ENCODE peak calls at places on chromosome 22, in five cellular contexts. B is DMS79, R is neural crest cell, A is nucleus accumbens, D is NCI-H1092. U is an unnamed sample.

GRCh38 chr22:26642465-26643367 is 14.7 kb upstream of the MIAT start:
- DNase-seq in B (no peak), R (no peak), A (no peak), D (no peak), U (peak; percentile 22)

GRCh38 chr22:48306284-48306683 is 1521.4 kb downstream of the BRD1 start:
- DNase-seq in B (no peak), R (no peak), A (no peak), D (no peak), U (no peak)

GRCh38 chr22:41576877-41577276 is 12.8 kb downstream of the PMM1 start:
- DNase-seq in B (no peak), R (peak; percentile 48), A (no peak), D (no peak), U (peak; percentile 74)

GRCh38 chr22:37184380-37184755 is 3.7 kb downstream of the C1QTNF6 start:
- DNase-seq in B (no peak), R (no peak), A (no peak), D (no peak), U (no peak)

GRCh38 chr22:18033204-18033998 is 9.0 kb upstream of the MICAL3 start:
- DNase-seq in B (no peak), R (no peak), A (no peak), D (no peak), U (no peak)

GRCh38 chr22:36280379-36280778 is 27.4 kb downstream of the APOL1 start:
- DNase-seq in B (no peak), R (no peak), A (no peak), D (no peak), U (no peak)

GRCh38 chr22:46734830-46735453 is 3.1 kb downstream of the CERK start:
- DNase-seq in B (peak; percentile 49), R (no peak), A (no peak), D (no peak), U (no peak)

GRCh38 chr22:19321757-19322156 is 30.2 kb upstream of the CLTCL1 start:
- DNase-seq in B (no peak), R (no peak), A (no peak), D (no peak), U (no peak)

GRCh38 chr22:20526628-20527355 is 19.4 kb downstream of the MED15 start:
- DNase-seq in B (no peak), R (no peak), A (no peak), D (no peak), U (no peak)

GRCh38 chr22:37345863-37346514 is 63.7 kb downstream of the CYTH4 start:
- DNase-seq in B (peak; percentile 59), R (no peak), A (no peak), D (no peak), U (no peak)

GRCh38 chr22:20218320-20218872 is 49.7 kb downstream of the RTN4R start:
- DNase-seq in B (no peak), R (no peak), A (no peak), D (no peak), U (no peak)

GRCh38 chr22:20000246-20001081 is 16.2 kb downstream of the ARVCF start:
- DNase-seq in B (no peak), R (peak; percentile 35), A (peak; percentile 31), D (no peak), U (no peak)

GRCh38 chr22:47878460-47878859 is 1116.0 kb downstream of the TBC1D22A start:
- DNase-seq in B (no peak), R (no peak), A (no peak), D (no peak), U (no peak)

GRCh38 chr22:29855611-29856181 is 17.6 kb upstream of the ASCC2 start:
- DNase-seq in B (no peak), R (no peak), A (no peak), D (no peak), U (no peak)

GRCh38 chr22:31578171-31578570 is 81.8 kb downstream of the SFI1 start:
- DNase-seq in B (no peak), R (no peak), A (no peak), D (no peak), U (no peak)

GRCh38 chr22:22810018-22810427 is 77.6 kb upstream of the IGLL5 start:
- DNase-seq in B (no peak), R (peak; percentile 59), A (no peak), D (no peak), U (no peak)

GRCh38 chr22:42321908-42322561 is 51.6 kb upstream of the TCF20 start:
- DNase-seq in B (peak; percentile 82), R (no peak), A (no peak), D (peak; percentile 91), U (no peak)

GRCh38 chr22:37752189-37753061 is 55.3 kb upstream of the GCAT start:
- DNase-seq in B (no peak), R (peak; percentile 30), A (peak; percentile 29), D (peak; percentile 53), U (no peak)

GRCh38 chr22:29377979-29378378 is 10.4 kb downstream of the AP1B1 start:
- DNase-seq in B (no peak), R (no peak), A (no peak), D (no peak), U (no peak)

GRCh38 chr22:19869497-19870152 is 15.0 kb upstream of the GNB1L start:
- DNase-seq in B (no peak), R (no peak), A (no peak), D (no peak), U (no peak)

GRCh38 chr22:50008151-50009040 is 4.2 kb downstream of the IL17REL start:
- DNase-seq in B (peak; percentile 69), R (no peak), A (no peak), D (peak; percentile 25), U (no peak)

U was measured in endothelial cell.